ENCODE peak calls at places on chromosomes 12 and 14, in five cellular contexts. V is pancreas, I is lung, T is transverse colon, H is MM.1S. K is an unnamed sample. For H3K4me1 and H3K9me3, the result is how much of the 10 kb centered on the place peaks cover.

GRCh38 chr14:74763803-74764531 is 851 bp downstream of the YLPM1 start:
- DNase-seq in V (no peak), T (peak), H (no peak), I (no peak), K (peak)

GRCh38 chr14:24692382-24693352 is 58.7 kb upstream of the GZMB start:
- DNase-seq in T (no peak), V (no peak), H (no peak), I (no peak), K (no peak)

GRCh38 chr14:21066882-21067502 is 3.1 kb upstream of the ARHGEF40 start:
- DNase-seq in I (no peak), V (no peak), T (no peak), H (no peak), K (no peak)

GRCh38 chr14:51879170-51879569 is 18.8 kb downstream of the GNG2 start:
- DNase-seq in T (no peak), I (no peak), V (no peak), H (no peak), K (no peak)

GRCh38 chr12:113214938-113215400 is 6.3 kb upstream of the TPCN1 start:
- DNase-seq in V (no peak), T (peak), H (no peak), I (peak), K (no peak)

GRCh38 chr12:46981627-46982026 is 97.8 kb upstream of the PCED1B start:
- DNase-seq in T (no peak), H (no peak), I (no peak), V (no peak), K (no peak)

GRCh38 chr14:34324363-34324795 is 137.7 kb downstream of the SPTSSA start:
- DNase-seq in V (no peak), H (peak), I (no peak), T (peak), K (peak)

GRCh38 chr14:105487986-105488777 is 1.5 kb downstream of the CRIP1 start:
- DNase-seq in H (peak), I (no peak), T (peak), V (no peak), K (no peak)

GRCh38 chr14:70254476-70254961 is 65.8 kb upstream of the SLC8A3 start:
- DNase-seq in V (peak), H (peak), T (peak), I (peak), K (peak)

GRCh38 chr14:38016497-38016896 is 191.2 kb upstream of the SSTR1 start:
- DNase-seq in H (no peak), V (no peak), I (no peak), T (no peak), K (peak)

GRCh38 chr14:60926002-60926401 is 54.9 kb downstream of the TRMT5 start:
- DNase-seq in V (no peak), T (no peak), I (no peak), H (no peak), K (no peak)

GRCh38 chr14:69652942-69653680 is 41.7 kb downstream of the SUSD6 start:
- DNase-seq in I (no peak), T (peak), H (no peak), V (no peak), K (no peak)

GRCh38 chr12:67540920-67541624 is 107.5 kb upstream of the DYRK2 start:
- DNase-seq in I (no peak), H (peak), T (no peak), V (no peak), K (no peak)

GRCh38 chr14:46198676-46199075 is 452.9 kb downstream of the RPL10L start:
- DNase-seq in V (no peak), T (no peak), H (no peak), I (no peak), K (no peak)

GRCh38 chr14:42884100-42884499 is 1277.4 kb downstream of the LRFN5 start:
- DNase-seq in V (no peak), T (no peak), H (no peak), I (no peak), K (peak)

GRCh38 chr14:34971381-34971780 is 11.4 kb upstream of the SRP54 start:
- DNase-seq in H (no peak), T (no peak), I (no peak), V (no peak), K (no peak)

GRCh38 chr12:111430418-111431353 is 25.0 kb downstream of the SH2B3 start:
- DNase-seq in I (no peak), V (no peak), T (no peak), H (peak), K (no peak)

GRCh38 chr12:53427905-53428594 is 4.4 kb downstream of the AMHR2 start:
- DNase-seq in I (no peak), V (peak), H (peak), T (no peak), K (peak)

GRCh38 chr12:6958609-6959375 is 7.6 kb downstream of the PTPN6 start:
- DNase-seq in I (no peak), V (peak), T (peak), H (peak), K (no peak)

GRCh38 chr14:59262717-59263469 is 74.4 kb downstream of the DAAM1 start:
- DNase-seq in I (no peak), T (peak), V (no peak), H (no peak), K (no peak)

GRCh38 chr14:106738075-106738474 is 1211.7 kb downstream of the TMEM121 start:
- DNase-seq in V (no peak), I (no peak), T (no peak), H (no peak), K (no peak)

GRCh38 chr12:58310828-58311273 is 369.5 kb downstream of the ATP23 start:
- DNase-seq in H (no peak), V (no peak), I (no peak), T (no peak), K (no peak)

GRCh38 chr12:108297895-108298760 is 41.0 kb downstream of the CMKLR1 start:
- DNase-seq in I (no peak), V (peak), T (no peak), H (no peak), K (no peak)

GRCh38 chr12:69102856-69103255 is 136.5 kb upstream of the CPSF6 start:
- DNase-seq in H (no peak), T (no peak), V (no peak), I (no peak), K (no peak)

GRCh38 chr12:4133636-4134433 is 139.7 kb upstream of the CCND2 start:
- DNase-seq in I (no peak), V (no peak), H (no peak), T (no peak), K (no peak)

GRCh38 chr14:48686650-48687049 is 899.5 kb downstream of the RPS29 start:
- DNase-seq in I (no peak), T (no peak), H (no peak), V (no peak), K (no peak)

GRCh38 chr14:72558721-72559120 is 335.2 kb downstream of the DPF3 start:
- DNase-seq in H (no peak), V (no peak), T (no peak), I (no peak), K (no peak)

GRCh38 chr14:101351769-101352168 is 209.5 kb upstream of the DIO3 start:
- DNase-seq in H (no peak), V (no peak), I (no peak), T (no peak), K (no peak)

GRCh38 chr12:50647031-50647430 is 116.9 kb upstream of the ATF1 start:
- DNase-seq in V (no peak), I (no peak), T (no peak), H (no peak), K (no peak)

GRCh38 chr12:16184691-16185090 is 92.8 kb downstream of the SLC15A5 start:
- DNase-seq in T (no peak), V (no peak), I (no peak), H (no peak), K (peak)

GRCh38 chr14:51547260-51547659 is 104.5 kb upstream of the FRMD6 start:
- DNase-seq in I (no peak), T (peak), H (no peak), V (no peak), K (peak)

GRCh38 chr12:108630481-108631207 is 3.0 kb downstream of the SELPLG start:
- DNase-seq in H (no peak), V (no peak), T (no peak), I (no peak), K (no peak)

GRCh38 chr14:72745546-72745945 is 148.4 kb downstream of the DPF3 start:
- DNase-seq in H (no peak), V (no peak), I (no peak), T (no peak), K (peak)

GRCh38 chr14:50434530-50434929 is 37.8 kb upstream of the CDKL1 start:
- DNase-seq in V (no peak), I (no peak), T (no peak), H (no peak), K (no peak)

GRCh38 chr14:38357557-38357956 is 101.7 kb upstream of the CLEC14A start:
- DNase-seq in H (no peak), I (no peak), V (no peak), T (no peak), K (no peak)

GRCh38 chr14:101587403-101587998 is 26.2 kb downstream of the DIO3 start:
- DNase-seq in T (no peak), I (no peak), H (no peak), V (peak), K (no peak)

DNA sequence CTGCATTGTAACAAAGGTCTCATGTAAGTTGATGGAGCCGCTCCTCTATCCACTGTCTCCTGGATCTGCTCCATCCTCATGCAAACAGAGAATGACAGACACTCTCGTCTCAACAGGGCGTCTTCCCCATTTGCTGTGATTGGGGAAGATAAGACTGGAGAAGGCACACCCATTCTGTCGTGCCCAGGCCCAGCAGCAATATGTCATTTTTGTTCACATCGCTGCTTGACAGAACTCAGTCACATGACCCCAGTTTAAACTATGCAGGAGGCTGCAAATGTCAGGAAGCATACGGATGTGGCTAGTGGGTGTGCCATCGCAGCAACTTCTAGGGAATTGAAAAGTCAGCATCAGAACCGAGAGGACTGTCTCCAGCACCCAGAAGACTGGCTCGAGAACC is 290.5 kb downstream of the TMEM132D start:
- DNase-seq in H (no peak), I (no peak), T (no peak), V (no peak), K (no peak)
- H3K4me1 ChIP-seq in H (under half), I (under half), T (under half), V (under half), K (under half)

GRCh38 chr14:98867726-98868125 is 404.3 kb downstream of the BCL11B start:
- DNase-seq in I (no peak), T (no peak), V (no peak), H (no peak), K (no peak)
- H3K9me3 ChIP-seq in I (under half), T (under half), V (under half), H (under half), K (under half)

DNA sequence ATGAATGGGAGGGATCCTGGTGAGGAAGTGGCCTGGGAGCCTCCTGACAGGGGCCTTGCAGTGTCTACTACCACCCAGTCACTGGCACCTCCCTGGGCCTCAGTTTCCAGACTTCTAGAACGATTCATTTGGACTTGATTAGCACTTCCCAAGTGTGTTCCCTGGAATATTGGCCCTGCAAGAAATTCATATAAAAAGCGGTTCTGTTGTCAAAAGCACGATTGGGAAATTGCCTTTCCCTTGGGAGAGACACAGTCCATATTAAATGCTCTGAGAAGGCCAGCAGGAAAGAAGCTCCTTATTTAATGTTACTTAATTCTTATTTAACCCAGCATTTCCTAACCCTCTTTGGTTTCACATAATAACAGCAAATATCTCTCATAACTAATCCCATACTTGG is 61.9 kb downstream of the DRAM1 start:
- DNase-seq in T (no peak), V (no peak), I (no peak), H (no peak), K (no peak)
- H3K27ac ChIP-seq in T (no peak), V (no peak), I (no peak), H (no peak), K (no peak)

GRCh38 chr12:132497514-132498405 is 7.8 kb downstream of the FBRSL1 start:
- DNase-seq in T (no peak), I (no peak), H (no peak), V (no peak), K (no peak)

GRCh38 chr12:132495165-132495544 is 5.2 kb downstream of the FBRSL1 start:
- DNase-seq in V (no peak), I (no peak), H (no peak), T (no peak), K (no peak)

GRCh38 chr12:132496270-132496669 is 6.3 kb downstream of the FBRSL1 start:
- DNase-seq in V (no peak), T (no peak), I (no peak), H (no peak), K (no peak)

GRCh38 chr12:132495629-132496207 is 5.8 kb downstream of the FBRSL1 start:
- DNase-seq in V (no peak), I (no peak), T (no peak), H (no peak), K (no peak)

GRCh38 chr12:132496710-132497109 is 6.8 kb downstream of the FBRSL1 start:
- DNase-seq in T (no peak), V (no peak), H (no peak), I (no peak), K (no peak)
- H3K4me1 ChIP-seq in T (half or more), V (half or more), H (under half), I (half or more), K (under half)

GRCh38 chr12:38159591-38160317 is 156.8 kb upstream of the ALG10B start:
- DNase-seq in H (no peak), I (no peak), V (no peak), T (no peak), K (no peak)
- H3K9me3 ChIP-seq in H (under half), I (under half), V (under half), T (under half), K (under half)

GRCh38 chr14:76754586-76754985 is 6.7 kb upstream of the VASH1 start:
- DNase-seq in H (no peak), T (no peak), I (no peak), V (no peak), K (no peak)

GRCh38 chr14:76753799-76754198 is 7.5 kb upstream of the VASH1 start:
- DNase-seq in I (no peak), V (no peak), T (no peak), H (no peak), K (no peak)

GRCh38 chr14:76759589-76759988 is 1.7 kb upstream of the VASH1 start:
- DNase-seq in I (peak), H (no peak), V (no peak), T (no peak), K (no peak)

GRCh38 chr14:76752744-76753143 is 8.5 kb upstream of the VASH1 start:
- DNase-seq in T (no peak), V (no peak), I (no peak), H (no peak), K (no peak)

GRCh38 chr14:76755610-76756390 is 5.5 kb upstream of the VASH1 start:
- DNase-seq in H (no peak), T (no peak), I (no peak), V (no peak), K (no peak)
- H3K27ac ChIP-seq in H (no peak), T (no peak), I (no peak), V (no peak), K (no peak)

DNA sequence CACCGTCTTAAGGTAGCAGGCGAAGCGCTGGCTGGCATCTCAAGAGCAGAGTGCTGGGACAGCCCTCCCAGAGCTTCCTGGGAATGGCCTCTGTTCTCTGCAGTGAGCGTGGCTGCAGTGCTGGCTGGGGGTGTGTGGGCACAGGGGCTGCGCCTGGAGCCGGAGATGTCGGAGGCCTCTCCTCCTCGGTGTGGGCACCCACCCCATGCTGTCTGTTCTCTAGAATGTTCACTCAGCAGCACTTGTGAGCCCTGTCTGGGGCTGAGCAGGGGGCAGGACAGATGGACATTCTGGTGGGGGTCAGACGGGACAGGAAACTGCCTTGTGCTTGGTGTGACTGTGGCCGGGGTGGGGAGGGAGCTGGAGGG is 15.9 kb downstream of the FBRSL1 start:
- DNase-seq in V (no peak), H (no peak), T (no peak), I (no peak), K (no peak)
- H3K4me1 ChIP-seq in V (half or more), H (under half), T (half or more), I (half or more), K (under half)

GRCh38 chr14:83867871-83868270 is 1662.1 kb upstream of the FLRT2 start:
- DNase-seq in H (no peak), T (no peak), V (peak), I (no peak), K (no peak)
- H3K9me3 ChIP-seq in H (under half), T (under half), V (under half), I (under half), K (under half)

GRCh38 chr12:104274811-104275210 is 28.7 kb upstream of the EID3 start:
- DNase-seq in I (no peak), V (no peak), H (no peak), T (no peak), K (no peak)

GRCh38 chr12:104276192-104277131 is 27.1 kb upstream of the EID3 start:
- DNase-seq in V (no peak), I (peak), T (no peak), H (peak), K (no peak)

GRCh38 chr12:104275689-104276088 is 27.9 kb upstream of the EID3 start:
- DNase-seq in T (no peak), I (no peak), H (no peak), V (no peak), K (no peak)

GRCh38 chr12:104273503-104273902 is 30.0 kb upstream of the EID3 start:
- DNase-seq in V (no peak), H (no peak), T (no peak), I (no peak), K (no peak)

GRCh38 chr12:104272938-104273337 is 30.6 kb upstream of the EID3 start:
- DNase-seq in H (no peak), T (no peak), I (no peak), V (no peak), K (no peak)
- H3K27ac ChIP-seq in H (no peak), T (no peak), I (no peak), V (no peak), K (no peak)